ENCODE peak calls at places on chromosomes 6 and 20, in five cellular contexts. One of them, this sample, is unnamed.

GRCh38 chr6:42316390-42316970 is 98.8 kb upstream of the MRPS10 start:
- DNase-seq in kidney epithelial cell: peak; percentile 38
- DNase-seq in foreskin fibroblast: no peak
- DNase-seq in stomach: no peak
- DNase-seq in heart right ventricle: no peak
- DNase-seq in this sample: peak; percentile 84

GRCh38 chr6:156963712-156964700 is 186.8 kb downstream of the ARID1B start:
- DNase-seq in foreskin fibroblast: peak; percentile 16
- DNase-seq in heart right ventricle: no peak
- DNase-seq in kidney epithelial cell: no peak
- DNase-seq in stomach: no peak
- DNase-seq in this sample: no peak

GRCh38 chr20:50066161-50066834 is 46.7 kb downstream of the UBE2V1 start:
- DNase-seq in kidney epithelial cell: no peak
- DNase-seq in foreskin fibroblast: no peak
- DNase-seq in stomach: no peak
- DNase-seq in heart right ventricle: no peak
- DNase-seq in this sample: no peak

GRCh38 chr20:528923-529594 is 14.5 kb downstream of the CSNK2A1 start:
- DNase-seq in kidney epithelial cell: peak; percentile 91
- DNase-seq in heart right ventricle: no peak
- DNase-seq in foreskin fibroblast: peak; percentile 87
- DNase-seq in stomach: no peak
- DNase-seq in this sample: peak; percentile 57

GRCh38 chr6:166420351-166420750 is 37.6 kb upstream of the MPC1 start:
- DNase-seq in heart right ventricle: no peak
- DNase-seq in kidney epithelial cell: no peak
- DNase-seq in foreskin fibroblast: no peak
- DNase-seq in stomach: no peak
- DNase-seq in this sample: no peak

GRCh38 chr6:101806241-101806640 is 412.7 kb downstream of the GRIK2 start:
- DNase-seq in heart right ventricle: no peak
- DNase-seq in stomach: no peak
- DNase-seq in foreskin fibroblast: peak; percentile 21
- DNase-seq in kidney epithelial cell: no peak
- DNase-seq in this sample: peak; percentile 9

GRCh38 chr6:19851273-19852089 is 14.3 kb downstream of the ID4 start:
- DNase-seq in heart right ventricle: no peak
- DNase-seq in foreskin fibroblast: peak; percentile 53
- DNase-seq in stomach: no peak
- DNase-seq in kidney epithelial cell: no peak
- DNase-seq in this sample: peak; percentile 67

GRCh38 chr6:140393665-140394064 is 1019.2 kb upstream of the CITED2 start:
- DNase-seq in stomach: no peak
- DNase-seq in foreskin fibroblast: peak; percentile 61
- DNase-seq in heart right ventricle: no peak
- DNase-seq in kidney epithelial cell: no peak
- DNase-seq in this sample: no peak

GRCh38 chr6:4929319-4929718 is 74.5 kb downstream of the RPP40 start:
- DNase-seq in kidney epithelial cell: no peak
- DNase-seq in heart right ventricle: no peak
- DNase-seq in foreskin fibroblast: no peak
- DNase-seq in stomach: no peak
- DNase-seq in this sample: no peak

GRCh38 chr6:143164565-143165105 is 103.9 kb downstream of the AIG1 start:
- DNase-seq in kidney epithelial cell: no peak
- DNase-seq in heart right ventricle: no peak
- DNase-seq in foreskin fibroblast: no peak
- DNase-seq in stomach: no peak
- DNase-seq in this sample: no peak

GRCh38 chr20:40563296-40563950 is 125.6 kb downstream of the MAFB start:
- DNase-seq in kidney epithelial cell: no peak
- DNase-seq in stomach: peak; percentile 71
- DNase-seq in heart right ventricle: peak; percentile 33
- DNase-seq in foreskin fibroblast: no peak
- DNase-seq in this sample: peak; percentile 38

GRCh38 chr6:35294308-35294945 is 3.2 kb upstream of the DEF6 start:
- DNase-seq in stomach: peak; percentile 56
- DNase-seq in heart right ventricle: no peak
- DNase-seq in kidney epithelial cell: no peak
- DNase-seq in foreskin fibroblast: peak; percentile 17
- DNase-seq in this sample: no peak

GRCh38 chr6:87909849-87910248 is 137.8 kb upstream of the SPACA1 start:
- DNase-seq in kidney epithelial cell: peak; percentile 88
- DNase-seq in heart right ventricle: no peak
- DNase-seq in foreskin fibroblast: peak; percentile 19
- DNase-seq in stomach: no peak
- DNase-seq in this sample: peak; percentile 89

GRCh38 chr6:43125555-43125954 is 45.5 kb upstream of the SRF start:
- DNase-seq in stomach: no peak
- DNase-seq in heart right ventricle: no peak
- DNase-seq in foreskin fibroblast: peak; percentile 38
- DNase-seq in kidney epithelial cell: no peak
- DNase-seq in this sample: peak; percentile 62

GRCh38 chr20:41173791-41174341 is 36.5 kb downstream of the PLCG1 start:
- DNase-seq in heart right ventricle: no peak
- DNase-seq in foreskin fibroblast: no peak
- DNase-seq in stomach: peak; percentile 21
- DNase-seq in kidney epithelial cell: no peak
- DNase-seq in this sample: no peak

GRCh38 chr6:126134491-126134890 is 148.2 kb downstream of the TRMT11 start:
- DNase-seq in foreskin fibroblast: no peak
- DNase-seq in kidney epithelial cell: no peak
- DNase-seq in stomach: no peak
- DNase-seq in heart right ventricle: no peak
- DNase-seq in this sample: no peak

DNA sequence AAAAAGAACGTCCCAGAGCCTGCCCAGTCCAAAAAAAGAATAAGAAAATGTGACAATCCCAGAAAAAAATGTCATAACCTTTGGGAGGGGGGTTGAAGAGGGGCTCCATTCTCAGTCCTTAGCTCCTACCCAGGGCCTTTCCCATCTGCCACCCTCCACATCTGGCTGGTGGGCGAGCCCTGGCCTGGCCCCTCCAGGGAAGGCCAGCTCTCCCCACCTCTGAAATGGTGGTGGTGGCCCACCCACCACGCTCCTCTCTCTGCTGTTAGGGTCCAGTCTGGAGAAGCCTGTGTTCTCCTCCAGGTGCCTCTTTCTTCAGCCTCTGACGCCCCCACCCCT is 415 bp downstream of the RGS19 start:
- DNase-seq in kidney epithelial cell: no peak
- DNase-seq in stomach: no peak
- DNase-seq in heart right ventricle: no peak
- DNase-seq in foreskin fibroblast: no peak
- DNase-seq in this sample: no peak
- H3K4me3 ChIP-seq in kidney epithelial cell: peak overlapping the region; percentile 56
- H3K4me3 ChIP-seq in stomach: peak overlapping the region; percentile 77
- H3K4me3 ChIP-seq in heart right ventricle: peak overlapping the region; percentile 84
- H3K4me3 ChIP-seq in foreskin fibroblast: peak overlapping the region; percentile 71
- H3K4me3 ChIP-seq in this sample: peak overlapping the region; percentile 57

DNA sequence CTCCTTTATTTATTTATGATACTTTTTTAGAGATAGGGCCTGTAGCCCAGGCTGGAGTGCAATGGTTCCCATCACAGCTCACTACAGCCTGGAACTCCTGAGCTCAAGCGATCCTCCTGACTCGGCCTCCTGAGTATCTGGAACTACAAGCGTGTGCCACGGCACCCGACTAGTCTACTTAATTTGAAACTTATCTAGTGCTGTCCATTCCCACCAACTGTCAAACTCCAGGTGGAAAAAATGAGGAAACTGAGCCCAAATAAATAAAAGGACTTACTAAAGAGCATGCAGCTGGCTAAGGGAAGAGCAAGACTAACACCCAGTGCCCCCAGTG is 1.5 kb upstream of the ACSS1 start:
- DNase-seq in heart right ventricle: no peak
- DNase-seq in stomach: peak; percentile 4
- DNase-seq in kidney epithelial cell: no peak
- DNase-seq in foreskin fibroblast: no peak
- DNase-seq in this sample: no peak
- H3K4me3 ChIP-seq in heart right ventricle: peak overlapping the region; percentile 92
- H3K4me3 ChIP-seq in stomach: no peak overlapping the region
- H3K4me3 ChIP-seq in kidney epithelial cell: no peak overlapping the region
- H3K4me3 ChIP-seq in foreskin fibroblast: no peak overlapping the region
- H3K4me3 ChIP-seq in this sample: no peak overlapping the region

GRCh38 chr6:6610031-6610591 is 21.6 kb downstream of the LY86 start:
- DNase-seq in heart right ventricle: no peak
- DNase-seq in foreskin fibroblast: no peak
- DNase-seq in stomach: no peak
- DNase-seq in kidney epithelial cell: no peak
- DNase-seq in this sample: no peak
- H3K4me3 ChIP-seq in heart right ventricle: no peak overlapping the region
- H3K4me3 ChIP-seq in foreskin fibroblast: no peak overlapping the region
- H3K4me3 ChIP-seq in stomach: no peak overlapping the region
- H3K4me3 ChIP-seq in kidney epithelial cell: no peak overlapping the region
- H3K4me3 ChIP-seq in this sample: no peak overlapping the region

DNA sequence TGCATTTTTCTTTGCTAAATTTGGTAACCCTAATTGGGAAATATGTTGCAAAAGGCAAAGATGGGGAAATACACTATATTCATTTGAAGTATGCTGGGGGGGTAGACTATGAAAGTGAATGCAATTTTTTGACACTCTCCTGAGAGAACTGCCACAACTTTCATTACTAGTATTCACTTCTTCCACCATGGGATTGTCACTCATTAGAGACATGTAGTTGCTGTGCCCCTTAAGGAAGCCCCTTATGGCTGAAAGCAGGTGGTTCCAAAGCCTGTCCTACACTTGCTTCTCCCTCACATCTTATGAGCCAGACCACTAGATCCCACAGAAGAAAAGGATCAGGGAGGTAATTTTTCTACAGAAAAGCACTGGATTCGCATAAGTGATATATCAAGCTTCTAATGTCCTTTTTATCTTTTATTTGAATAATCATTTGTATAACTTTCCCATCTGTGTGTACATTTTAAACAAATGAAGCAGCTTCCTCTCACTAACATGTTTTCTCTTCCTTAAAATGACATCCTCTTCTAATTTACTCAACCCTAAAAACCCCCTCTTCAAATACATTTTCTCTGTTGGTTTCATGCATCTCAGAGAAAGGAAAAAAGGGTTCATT is 83.8 kb downstream of the GCLC start:
- DNase-seq in heart right ventricle: no peak
- DNase-seq in stomach: no peak
- DNase-seq in foreskin fibroblast: no peak
- DNase-seq in kidney epithelial cell: no peak
- DNase-seq in this sample: no peak
- H3K4me3 ChIP-seq in heart right ventricle: no peak overlapping the region
- H3K4me3 ChIP-seq in stomach: no peak overlapping the region
- H3K4me3 ChIP-seq in foreskin fibroblast: no peak overlapping the region
- H3K4me3 ChIP-seq in kidney epithelial cell: no peak overlapping the region
- H3K4me3 ChIP-seq in this sample: no peak overlapping the region

GRCh38 chr20:2736441-2736840 is 43.9 kb downstream of the EBF4 start:
- DNase-seq in heart right ventricle: no peak
- DNase-seq in stomach: no peak
- DNase-seq in kidney epithelial cell: no peak
- DNase-seq in foreskin fibroblast: no peak
- DNase-seq in this sample: no peak

GRCh38 chr20:2738331-2738730 is 45.8 kb downstream of the EBF4 start:
- DNase-seq in foreskin fibroblast: no peak
- DNase-seq in heart right ventricle: no peak
- DNase-seq in stomach: no peak
- DNase-seq in kidney epithelial cell: no peak
- DNase-seq in this sample: no peak

GRCh38 chr20:2729791-2730190 is 37.2 kb downstream of the EBF4 start:
- DNase-seq in heart right ventricle: no peak
- DNase-seq in foreskin fibroblast: no peak
- DNase-seq in stomach: no peak
- DNase-seq in kidney epithelial cell: no peak
- DNase-seq in this sample: no peak

GRCh38 chr20:2738734-2739398 is 46.3 kb downstream of the EBF4 start:
- DNase-seq in foreskin fibroblast: no peak
- DNase-seq in stomach: no peak
- DNase-seq in heart right ventricle: no peak
- DNase-seq in kidney epithelial cell: no peak
- DNase-seq in this sample: no peak

DNA sequence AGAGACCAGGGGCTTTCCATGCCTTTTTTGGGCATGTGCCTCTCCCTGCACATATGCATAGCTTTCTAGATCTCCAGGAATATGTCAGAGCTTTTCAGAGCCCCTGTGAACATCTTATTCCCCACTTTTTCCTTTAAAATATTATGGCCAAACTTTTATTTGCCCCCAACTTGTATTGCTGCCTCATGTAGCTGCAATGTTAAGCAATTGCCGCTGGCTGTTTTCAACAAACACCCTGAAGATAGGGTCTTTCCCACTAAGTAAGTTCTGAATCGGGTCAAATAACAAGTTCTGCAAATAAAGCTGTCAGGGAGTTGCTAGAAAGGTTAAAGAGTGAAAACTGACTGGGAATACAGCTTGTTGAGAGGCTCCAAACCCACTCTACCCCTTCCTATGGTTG is 42.3 kb downstream of the EBF4 start:
- DNase-seq in stomach: no peak
- DNase-seq in foreskin fibroblast: no peak
- DNase-seq in kidney epithelial cell: no peak
- DNase-seq in heart right ventricle: no peak
- DNase-seq in this sample: no peak
- H3K4me3 ChIP-seq in stomach: no peak overlapping the region
- H3K4me3 ChIP-seq in foreskin fibroblast: no peak overlapping the region
- H3K4me3 ChIP-seq in kidney epithelial cell: no peak overlapping the region
- H3K4me3 ChIP-seq in heart right ventricle: no peak overlapping the region
- H3K4me3 ChIP-seq in this sample: no peak overlapping the region

GRCh38 chr6:132132420-132132819 is 181.2 kb upstream of the CCN2 start:
- DNase-seq in stomach: no peak
- DNase-seq in foreskin fibroblast: no peak
- DNase-seq in heart right ventricle: no peak
- DNase-seq in kidney epithelial cell: peak; percentile 47
- DNase-seq in this sample: peak; percentile 84
- H3K4me3 ChIP-seq in stomach: no peak overlapping the region
- H3K4me3 ChIP-seq in foreskin fibroblast: no peak overlapping the region
- H3K4me3 ChIP-seq in heart right ventricle: no peak overlapping the region
- H3K4me3 ChIP-seq in kidney epithelial cell: no peak overlapping the region
- H3K4me3 ChIP-seq in this sample: no peak overlapping the region

DNA sequence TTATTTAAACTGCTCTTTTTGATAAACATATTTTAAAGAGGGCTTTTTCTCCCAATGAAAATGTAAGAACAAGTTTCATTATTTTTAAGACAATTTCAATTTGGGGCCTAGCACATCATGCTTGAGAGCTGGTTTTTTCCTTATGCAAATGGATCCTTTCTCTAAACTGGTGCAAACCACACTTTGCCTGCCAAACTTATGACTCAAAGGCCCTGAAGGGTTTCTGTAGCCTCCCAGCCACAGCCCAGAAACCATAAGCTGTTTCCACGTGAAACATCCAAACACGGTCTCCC is 451 bp upstream of the HSF2 start:
- DNase-seq in kidney epithelial cell: no peak
- DNase-seq in foreskin fibroblast: no peak
- DNase-seq in heart right ventricle: no peak
- DNase-seq in stomach: no peak
- DNase-seq in this sample: no peak
- H3K4me3 ChIP-seq in kidney epithelial cell: peak overlapping the region; percentile 11
- H3K4me3 ChIP-seq in foreskin fibroblast: peak overlapping the region; percentile 42
- H3K4me3 ChIP-seq in heart right ventricle: peak overlapping the region; percentile 97
- H3K4me3 ChIP-seq in stomach: peak overlapping the region; percentile 98
- H3K4me3 ChIP-seq in this sample: peak overlapping the region; percentile 24

DNA sequence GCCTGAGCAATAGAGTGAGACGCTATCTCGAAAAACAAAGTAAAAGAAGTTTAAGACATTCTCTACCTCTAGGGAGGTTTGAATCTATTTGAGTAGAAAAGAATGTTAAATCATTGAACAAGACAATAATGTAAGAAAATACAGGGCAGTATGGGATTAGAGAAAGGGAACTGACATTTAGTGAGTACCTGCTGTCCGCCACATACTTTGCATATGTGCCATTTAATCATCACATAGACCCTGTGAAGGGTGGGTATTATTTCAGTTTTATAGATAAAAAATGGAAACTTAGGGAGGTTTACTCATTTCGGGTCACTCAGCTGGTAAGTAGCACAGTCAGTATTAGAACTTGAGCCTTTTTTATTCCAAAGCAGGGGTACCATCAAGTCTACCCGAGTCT is 31.4 kb downstream of the STK4 start:
- DNase-seq in heart right ventricle: no peak
- DNase-seq in foreskin fibroblast: no peak
- DNase-seq in stomach: no peak
- DNase-seq in kidney epithelial cell: no peak
- DNase-seq in this sample: no peak
- H3K4me3 ChIP-seq in heart right ventricle: no peak overlapping the region
- H3K4me3 ChIP-seq in foreskin fibroblast: no peak overlapping the region
- H3K4me3 ChIP-seq in stomach: no peak overlapping the region
- H3K4me3 ChIP-seq in kidney epithelial cell: no peak overlapping the region
- H3K4me3 ChIP-seq in this sample: no peak overlapping the region